ENCODE peak calls at places on chromosomes 7 and 10, in eight cellular contexts. Z is BJ, Q is A549, M is neural crest cell, V is lower lobe of right lung, N is epithelial cell of proximal tubule, T is fibroblast of lung, W is fibroblast of mammary gland. G is an unnamed sample.

GRCh38 chr7:50914460-50914859 is 131.8 kb upstream of the GRB10 start:
- DNase-seq in V (no peak), M (no peak), Z (no peak), Q (peak; percentile 40), T (no peak), W (no peak), N (no peak), G (no peak)

GRCh38 chr10:51244739-51245138 is 170.5 kb downstream of the PRKG1 start:
- DNase-seq in W (peak; percentile 40), V (no peak), Z (peak; percentile 80), T (peak; percentile 57), N (peak; percentile 56), Q (no peak), M (no peak), G (no peak)

GRCh38 chr7:140696679-140697446 is at the start of gene NDUFB2:
- DNase-seq in T (peak; percentile 79), Z (peak; percentile 35), W (peak; percentile 71), M (peak; percentile 92), Q (peak; percentile 91), V (peak; percentile 79), N (no peak), G (peak; percentile 62)

GRCh38 chr10:97215619-97216018 is 29.9 kb upstream of the SLIT1 start:
- DNase-seq in W (no peak), V (no peak), T (no peak), N (no peak), Z (no peak), Q (no peak), M (no peak), G (no peak)

GRCh38 chr7:47988496-47989386 is 9.3 kb upstream of the HUS1 start:
- DNase-seq in Q (peak; percentile 21), V (no peak), T (no peak), M (no peak), N (no peak), W (no peak), Z (no peak), G (no peak)

GRCh38 chr10:104076743-104077160 is 8.9 kb downstream of the COL17A1 start:
- DNase-seq in Z (no peak), V (peak; percentile 58), M (no peak), T (peak; percentile 53), Q (no peak), N (peak; percentile 50), W (peak; percentile 21), G (no peak)

GRCh38 chr10:78757542-78757941 is 311.2 kb upstream of the ZMIZ1 start:
- DNase-seq in T (peak; percentile 65), Q (no peak), N (no peak), W (peak; percentile 84), M (no peak), Z (no peak), V (no peak), G (no peak)

GRCh38 chr7:31017036-31017747 is 34.9 kb upstream of the ADCYAP1R1 start:
- DNase-seq in Z (no peak), Q (no peak), W (no peak), N (no peak), T (no peak), M (no peak), V (no peak), G (no peak)

GRCh38 chr10:43234471-43235041 is 32.3 kb downstream of the RASGEF1A start:
- DNase-seq in W (no peak), Q (no peak), V (peak; percentile 36), M (no peak), N (no peak), Z (no peak), T (no peak), G (peak; percentile 42)

GRCh38 chr10:102117391-102118159 is 2.6 kb downstream of the LDB1 start:
- DNase-seq in Q (peak; percentile 53), V (peak; percentile 86), M (peak; percentile 44), T (peak; percentile 89), Z (no peak), N (no peak), W (peak; percentile 69), G (no peak)

GRCh38 chr10:128032466-128032865 is 93.8 kb downstream of the MKI67 start:
- DNase-seq in Q (no peak), W (no peak), Z (no peak), V (no peak), M (no peak), N (no peak), T (no peak), G (no peak)

GRCh38 chr10:7826971-7827370 is 8.7 kb downstream of the TAF3 start:
- DNase-seq in V (no peak), Q (peak; percentile 77), Z (no peak), N (no peak), W (peak; percentile 37), T (peak; percentile 34), M (no peak), G (no peak)

GRCh38 chr7:39678935-39679690 is 55.7 kb downstream of the RALA start:
- DNase-seq in M (no peak), N (no peak), T (peak; percentile 33), Q (no peak), Z (no peak), W (no peak), V (no peak), G (no peak)

GRCh38 chr10:88147000-88147798 is 283.8 kb downstream of the PTEN start:
- DNase-seq in T (peak; percentile 81), V (no peak), Q (no peak), W (peak; percentile 33), N (no peak), Z (no peak), M (no peak), G (no peak)

GRCh38 chr7:72405389-72405788 is 6.7 kb downstream of the CALN1 start:
- DNase-seq in Z (no peak), V (peak; percentile 76), Q (no peak), W (peak; percentile 48), T (no peak), N (no peak), M (no peak), G (peak; percentile 89)

GRCh38 chr10:48658243-48658888 is 26.3 kb upstream of the WDFY4 start:
- DNase-seq in Z (no peak), W (peak; percentile 62), N (no peak), M (peak; percentile 80), V (peak; percentile 85), Q (peak; percentile 73), T (peak; percentile 61), G (peak; percentile 72)

GRCh38 chr10:130807721-130808120 is 503.8 kb downstream of the TCERG1L start:
- DNase-seq in W (no peak), M (no peak), Q (no peak), Z (no peak), V (no peak), T (no peak), N (no peak), G (peak; percentile 26)
- TF ChIP-seq CTCF in W (no peak), M (no peak), Q (no peak), Z (no peak), V (no peak), T (no peak), N (no peak), G (no peak)

DNA sequence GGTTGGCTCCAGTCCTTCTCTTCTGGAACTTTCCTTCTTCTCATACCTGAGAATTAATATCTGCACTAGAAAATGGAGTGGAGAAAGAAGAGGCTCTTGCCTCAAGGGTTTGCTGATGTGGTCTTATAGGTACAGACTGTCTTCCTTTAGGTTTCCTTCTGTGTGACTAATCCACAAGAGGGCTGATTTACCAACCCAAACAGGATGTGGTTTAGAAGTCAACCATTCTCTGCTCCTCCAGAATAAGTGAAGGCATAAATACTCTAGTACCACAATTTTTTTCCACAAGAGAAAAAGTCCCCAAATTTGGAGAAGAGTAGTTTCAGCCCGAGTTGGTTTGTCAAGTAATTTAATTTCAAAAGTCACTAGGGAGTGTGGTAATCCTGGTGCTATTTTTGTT is 85.8 kb downstream of the NRP1 start:
- DNase-seq in N (peak; percentile 36), Q (no peak), W (peak; percentile 92), V (no peak), Z (peak; percentile 74), M (no peak), T (peak; percentile 88), G (no peak)
- TF ChIP-seq CTCF in N (no peak), Q (no peak), W (no peak), V (no peak), Z (no peak), M (no peak), T (no peak), G (no peak)

GRCh38 chr10:124126711-124127385 is 33.5 kb upstream of the CHST15 start:
- DNase-seq in N (no peak), T (no peak), Q (no peak), W (no peak), M (no peak), Z (no peak), V (no peak), G (no peak)

GRCh38 chr10:124124769-124125161 is 31.4 kb upstream of the CHST15 start:
- DNase-seq in Z (no peak), W (no peak), Q (no peak), M (no peak), V (no peak), T (no peak), N (no peak), G (no peak)

GRCh38 chr10:124124123-124124768 is 30.8 kb upstream of the CHST15 start:
- DNase-seq in W (no peak), V (no peak), N (no peak), M (no peak), Z (no peak), Q (no peak), T (no peak), G (no peak)

GRCh38 chr10:124126139-124126538 is 32.7 kb upstream of the CHST15 start:
- DNase-seq in M (no peak), Q (no peak), V (no peak), W (no peak), Z (no peak), N (no peak), T (no peak), G (no peak)

DNA sequence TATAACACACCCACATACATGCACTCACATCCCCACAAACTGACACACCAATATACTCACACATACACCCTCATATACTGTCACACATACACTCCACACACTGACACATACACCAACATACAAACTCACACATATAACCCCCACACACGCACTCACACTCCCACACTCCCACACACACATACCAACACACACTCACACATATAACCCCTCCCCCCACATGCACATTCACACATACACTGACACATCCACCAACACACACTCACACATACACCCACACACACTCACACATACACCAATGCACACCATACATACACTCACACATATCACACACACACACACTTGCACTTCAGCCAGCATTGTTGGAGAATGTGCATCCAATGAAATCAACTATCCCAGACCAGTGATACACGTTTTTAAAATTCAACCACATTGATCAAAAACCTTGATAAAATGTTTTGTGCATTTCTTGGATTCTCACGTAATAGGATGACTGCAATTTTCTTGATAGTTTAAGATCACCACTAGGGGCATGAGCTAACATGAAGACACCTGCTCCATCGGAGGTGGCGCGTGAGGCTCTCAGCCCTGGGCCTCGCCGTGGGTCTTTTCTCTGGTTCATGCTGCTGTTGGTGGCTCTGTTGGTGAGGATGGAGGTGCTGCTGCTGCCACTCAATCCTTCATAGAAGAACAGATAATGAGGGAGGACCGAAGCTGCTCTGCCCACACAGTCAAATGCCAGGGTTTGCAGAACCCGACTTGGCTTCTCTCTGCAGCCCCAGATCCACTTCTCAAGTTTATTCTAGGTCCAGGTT is 32.1 kb upstream of the CHST15 start:
- DNase-seq in T (no peak), M (no peak), V (no peak), Q (peak; percentile 30), W (no peak), Z (peak; percentile 54), N (no peak), G (no peak)
- TF ChIP-seq CTCF in T (peak; percentile 36), M (peak; percentile 56), V (peak; percentile 20), Q (peak; percentile 38), W (peak; percentile 29), Z (peak; percentile 53), N (peak; percentile 57), G (peak; percentile 72)

DNA sequence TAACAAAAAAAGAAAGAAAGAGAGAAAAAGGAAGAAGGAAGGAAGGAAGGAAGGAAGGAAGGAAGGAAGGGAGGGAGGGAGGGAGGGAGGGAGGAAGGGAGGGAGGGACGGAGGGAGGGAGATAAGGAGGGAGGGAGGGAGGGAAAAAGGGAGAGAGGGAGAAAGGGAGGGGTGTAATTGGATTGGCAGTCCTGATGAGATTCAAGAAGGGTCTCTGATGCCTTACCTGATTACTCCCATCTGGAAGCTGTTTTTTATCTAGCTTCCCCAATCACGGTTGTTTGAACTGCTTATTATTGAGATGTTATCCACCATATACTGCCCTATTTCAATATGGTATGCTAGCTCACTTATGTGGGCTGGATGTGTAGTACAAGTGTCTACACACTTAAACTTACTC is 27.3 kb downstream of the GNG11 start:
- DNase-seq in N (no peak), Z (no peak), Q (no peak), V (no peak), W (no peak), M (no peak), T (no peak), G (no peak)
- TF ChIP-seq CTCF in N (no peak), Z (no peak), Q (no peak), V (no peak), W (no peak), M (no peak), T (no peak), G (no peak)

G was measured in CD14-positive monocyte.